ENCODE peak calls at places on chromosomes 5 and 9, in six cellular contexts. One of them, this sample, is unnamed.

GRCh38 chr5:68780299-68780960 is 313.4 kb upstream of the SLC30A5 start:
- DNase-seq in A549: no peak
- DNase-seq in Peyer's patch: no peak
- DNase-seq in PC-9: no peak
- DNase-seq in heart right ventricle: no peak
- DNase-seq in fibroblast of lung: peak; percentile 1
- DNase-seq in this sample: no peak

GRCh38 chr5:177462021-177462670 is 11.3 kb downstream of the DBN1 start:
- DNase-seq in A549: no peak
- DNase-seq in Peyer's patch: no peak
- DNase-seq in PC-9: no peak
- DNase-seq in heart right ventricle: peak; percentile 55
- DNase-seq in fibroblast of lung: no peak
- DNase-seq in this sample: no peak

GRCh38 chr5:64767959-64768357 is 533 bp downstream of the SREK1IP1 start:
- DNase-seq in A549: no peak
- DNase-seq in Peyer's patch: peak; percentile 18
- DNase-seq in PC-9: no peak
- DNase-seq in heart right ventricle: no peak
- DNase-seq in fibroblast of lung: peak; percentile 59
- DNase-seq in this sample: no peak

GRCh38 chr5:93092349-93093105 is 488.5 kb downstream of the NR2F1-AS1 start:
- DNase-seq in A549: no peak
- DNase-seq in Peyer's patch: no peak
- DNase-seq in PC-9: no peak
- DNase-seq in heart right ventricle: no peak
- DNase-seq in fibroblast of lung: peak; percentile 74
- DNase-seq in this sample: no peak

GRCh38 chr5:157554180-157555030 is 21.2 kb downstream of the ADAM19 start:
- DNase-seq in A549: no peak
- DNase-seq in Peyer's patch: no peak
- DNase-seq in PC-9: no peak
- DNase-seq in heart right ventricle: no peak
- DNase-seq in fibroblast of lung: no peak
- DNase-seq in this sample: no peak

GRCh38 chr9:117084221-117084620 is 330.6 kb downstream of the ASTN2 start:
- DNase-seq in A549: no peak
- DNase-seq in Peyer's patch: no peak
- DNase-seq in PC-9: no peak
- DNase-seq in heart right ventricle: no peak
- DNase-seq in fibroblast of lung: no peak
- DNase-seq in this sample: no peak

GRCh38 chr9:93576296-93577044 is at the start of gene PHF2:
- DNase-seq in A549: peak; percentile 47
- DNase-seq in Peyer's patch: no peak
- DNase-seq in PC-9: peak; percentile 20
- DNase-seq in heart right ventricle: no peak
- DNase-seq in fibroblast of lung: no peak
- DNase-seq in this sample: no peak

GRCh38 chr5:91189480-91190332 is 193.4 kb downstream of the ARRDC3 start:
- DNase-seq in A549: peak; percentile 33
- DNase-seq in Peyer's patch: no peak
- DNase-seq in PC-9: peak; percentile 43
- DNase-seq in heart right ventricle: no peak
- DNase-seq in fibroblast of lung: peak; percentile 83
- DNase-seq in this sample: no peak

GRCh38 chr9:98432134-98432533 is 176.7 kb upstream of the TBC1D2 start:
- DNase-seq in A549: no peak
- DNase-seq in Peyer's patch: no peak
- DNase-seq in PC-9: no peak
- DNase-seq in heart right ventricle: no peak
- DNase-seq in fibroblast of lung: no peak
- DNase-seq in this sample: no peak

GRCh38 chr5:55429707-55430253 is 105.0 kb downstream of the PLPP1 start:
- DNase-seq in A549: no peak
- DNase-seq in Peyer's patch: no peak
- DNase-seq in PC-9: no peak
- DNase-seq in heart right ventricle: peak; percentile 23
- DNase-seq in fibroblast of lung: no peak
- DNase-seq in this sample: no peak

GRCh38 chr9:116861321-116861720 is 174.2 kb downstream of the TRIM32 start:
- DNase-seq in A549: no peak
- DNase-seq in Peyer's patch: no peak
- DNase-seq in PC-9: no peak
- DNase-seq in heart right ventricle: no peak
- DNase-seq in fibroblast of lung: no peak
- DNase-seq in this sample: no peak

GRCh38 chr9:34176089-34176488 is 2.8 kb upstream of the UBAP1 start:
- DNase-seq in A549: no peak
- DNase-seq in Peyer's patch: no peak
- DNase-seq in PC-9: peak; percentile 38
- DNase-seq in heart right ventricle: no peak
- DNase-seq in fibroblast of lung: no peak
- DNase-seq in this sample: no peak

DNA sequence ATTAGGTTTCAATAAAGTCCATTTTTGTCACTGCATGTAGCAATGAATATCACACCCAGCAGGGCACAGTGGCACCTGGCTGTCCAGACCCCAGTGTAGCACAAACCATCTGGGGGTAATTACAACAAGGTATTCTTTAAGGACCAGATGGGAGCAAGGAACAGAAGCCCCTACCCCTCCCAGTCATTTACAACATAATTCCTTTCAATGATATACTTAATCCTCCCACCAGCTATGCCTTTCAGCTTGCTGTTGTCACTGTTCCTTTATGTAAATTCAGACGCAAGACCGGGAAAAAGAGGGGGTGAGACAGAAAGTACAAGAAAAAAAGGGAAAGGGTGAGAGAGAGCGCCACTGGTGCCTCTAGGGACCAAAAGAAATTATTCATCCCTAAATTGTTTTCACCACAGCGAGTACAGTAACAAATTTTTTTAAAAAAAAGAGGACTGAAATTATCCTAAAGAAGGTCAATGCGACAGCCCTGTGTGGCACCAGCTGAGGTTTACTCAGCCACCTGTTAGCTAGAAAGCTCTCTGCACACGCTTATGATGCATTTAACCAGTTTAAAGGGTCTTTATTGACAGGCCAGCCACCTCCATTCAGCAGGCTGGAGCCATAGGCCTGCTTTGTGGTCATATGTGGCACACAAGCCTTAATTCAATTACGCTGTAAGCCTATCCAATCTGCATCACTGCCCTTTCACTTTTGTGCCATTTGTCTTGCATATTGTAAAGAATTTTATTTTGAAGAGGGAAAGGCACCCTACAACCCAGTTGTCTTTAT is 210.2 kb upstream of the ISL1 start:
- DNase-seq in A549: no peak
- DNase-seq in Peyer's patch: no peak
- DNase-seq in PC-9: no peak
- DNase-seq in heart right ventricle: no peak
- DNase-seq in fibroblast of lung: no peak
- DNase-seq in this sample: no peak
- TF ChIP-seq CTCF in A549: no peak
- TF ChIP-seq CTCF in Peyer's patch: no peak
- TF ChIP-seq CTCF in PC-9: no peak
- TF ChIP-seq CTCF in heart right ventricle: no peak
- TF ChIP-seq CTCF in fibroblast of lung: no peak
- TF ChIP-seq CTCF in this sample: no peak

DNA sequence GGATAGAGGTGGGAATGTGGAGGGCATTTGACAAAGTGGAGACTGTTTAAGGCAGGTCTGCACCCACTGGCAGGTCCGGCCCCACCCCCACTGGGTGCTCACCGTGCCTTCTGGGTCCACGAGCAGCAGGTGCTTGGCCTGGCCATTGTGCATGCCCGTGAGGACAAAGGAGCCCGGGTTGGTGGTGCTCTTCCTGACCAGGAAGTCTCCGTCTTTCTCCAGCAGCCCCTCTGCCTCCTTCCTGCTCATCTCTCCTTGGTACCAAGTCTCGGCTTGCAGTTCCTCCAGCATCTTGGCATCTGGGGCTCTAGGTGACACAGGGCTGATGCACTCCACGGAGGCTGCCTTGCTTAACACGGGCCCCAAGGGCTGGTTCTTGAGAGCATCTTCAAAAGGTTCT is 46.6 kb downstream of the S1PR3 start:
- DNase-seq in A549: no peak
- DNase-seq in Peyer's patch: no peak
- DNase-seq in PC-9: no peak
- DNase-seq in heart right ventricle: no peak
- DNase-seq in fibroblast of lung: no peak
- DNase-seq in this sample: no peak
- H3K4me3 ChIP-seq in A549: no peak overlapping the region
- H3K4me3 ChIP-seq in Peyer's patch: no peak overlapping the region
- H3K4me3 ChIP-seq in PC-9: no peak overlapping the region
- H3K4me3 ChIP-seq in heart right ventricle: no peak overlapping the region
- H3K4me3 ChIP-seq in fibroblast of lung: no peak overlapping the region
- H3K4me3 ChIP-seq in this sample: no peak overlapping the region

GRCh38 chr5:179279347-179280094 is 65.7 kb downstream of the ADAMTS2 start:
- DNase-seq in A549: no peak
- DNase-seq in Peyer's patch: no peak
- DNase-seq in PC-9: no peak
- DNase-seq in heart right ventricle: no peak
- DNase-seq in fibroblast of lung: no peak
- DNase-seq in this sample: no peak
- H3K27ac ChIP-seq in A549: no peak overlapping the region
- H3K27ac ChIP-seq in Peyer's patch: no peak overlapping the region
- H3K27ac ChIP-seq in PC-9: no peak overlapping the region
- H3K27ac ChIP-seq in heart right ventricle: no peak overlapping the region
- H3K27ac ChIP-seq in fibroblast of lung: peak overlapping the region; percentile 53
- H3K27ac ChIP-seq in this sample: peak overlapping the region; percentile 21

GRCh38 chr9:121545148-121545874 is 45.7 kb upstream of the GGTA1 start:
- DNase-seq in A549: no peak
- DNase-seq in Peyer's patch: no peak
- DNase-seq in PC-9: no peak
- DNase-seq in heart right ventricle: no peak
- DNase-seq in fibroblast of lung: no peak
- DNase-seq in this sample: no peak
- TF ChIP-seq CTCF in A549: no peak
- TF ChIP-seq CTCF in Peyer's patch: no peak
- TF ChIP-seq CTCF in PC-9: no peak
- TF ChIP-seq CTCF in heart right ventricle: no peak
- TF ChIP-seq CTCF in fibroblast of lung: no peak
- TF ChIP-seq CTCF in this sample: no peak

DNA sequence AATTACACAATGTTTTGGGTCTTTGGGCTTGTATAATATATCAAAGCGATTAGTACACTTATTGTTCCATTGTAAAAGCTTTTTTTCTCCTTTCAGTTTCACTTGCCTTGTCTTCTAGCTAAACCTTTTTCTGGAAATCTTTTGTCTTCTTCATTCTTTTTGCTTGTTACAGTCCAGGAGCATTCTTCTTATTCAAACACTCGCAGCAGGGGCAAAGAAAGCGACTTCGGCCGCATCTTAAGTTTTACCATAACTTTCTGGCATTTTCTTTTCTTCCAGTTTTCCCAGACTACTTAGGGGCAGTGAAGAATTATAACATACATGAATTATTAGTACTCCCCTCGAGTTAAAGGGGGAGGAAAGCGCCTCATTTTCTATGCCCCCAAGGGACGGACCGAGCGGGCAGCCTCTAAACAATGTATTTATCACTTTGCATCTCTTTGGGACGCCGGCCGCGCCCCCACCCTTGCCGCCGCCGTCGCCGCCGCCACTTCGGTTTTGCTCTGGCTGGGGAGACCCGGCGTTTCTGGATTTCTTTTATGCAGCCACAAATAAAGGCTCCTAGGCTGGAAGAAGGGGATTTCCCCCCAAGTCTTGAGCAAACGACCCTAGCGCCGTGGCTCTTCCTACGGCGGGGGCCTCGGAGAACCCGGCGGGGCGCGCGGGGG is 7.5 kb upstream of the NEUROG1 start:
- DNase-seq in A549: no peak
- DNase-seq in Peyer's patch: no peak
- DNase-seq in PC-9: no peak
- DNase-seq in heart right ventricle: no peak
- DNase-seq in fibroblast of lung: no peak
- DNase-seq in this sample: no peak
- H3K4me3 ChIP-seq in A549: peak overlapping the region; percentile 42
- H3K4me3 ChIP-seq in Peyer's patch: peak overlapping the region; percentile 43
- H3K4me3 ChIP-seq in PC-9: no peak overlapping the region
- H3K4me3 ChIP-seq in heart right ventricle: peak overlapping the region; percentile 33
- H3K4me3 ChIP-seq in fibroblast of lung: no peak overlapping the region
- H3K4me3 ChIP-seq in this sample: peak overlapping the region; percentile 18

GRCh38 chr5:149572576-149573231 is 8.6 kb upstream of the ARHGEF37 start:
- DNase-seq in A549: no peak
- DNase-seq in Peyer's patch: no peak
- DNase-seq in PC-9: no peak
- DNase-seq in heart right ventricle: no peak
- DNase-seq in fibroblast of lung: no peak
- DNase-seq in this sample: no peak
- H3K27ac ChIP-seq in A549: no peak overlapping the region
- H3K27ac ChIP-seq in Peyer's patch: no peak overlapping the region
- H3K27ac ChIP-seq in PC-9: no peak overlapping the region
- H3K27ac ChIP-seq in heart right ventricle: peak overlapping the region; percentile 6
- H3K27ac ChIP-seq in fibroblast of lung: no peak overlapping the region
- H3K27ac ChIP-seq in this sample: no peak overlapping the region

GRCh38 chr5:57695179-57695578 is 212.6 kb upstream of the ACTBL2 start:
- DNase-seq in A549: no peak
- DNase-seq in Peyer's patch: no peak
- DNase-seq in PC-9: peak; percentile 23
- DNase-seq in heart right ventricle: no peak
- DNase-seq in fibroblast of lung: no peak
- DNase-seq in this sample: no peak

GRCh38 chr5:57696906-57697590 is 214.4 kb upstream of the ACTBL2 start:
- DNase-seq in A549: no peak
- DNase-seq in Peyer's patch: no peak
- DNase-seq in PC-9: no peak
- DNase-seq in heart right ventricle: no peak
- DNase-seq in fibroblast of lung: peak; percentile 85
- DNase-seq in this sample: no peak

GRCh38 chr5:57693488-57694305 is 211.1 kb upstream of the ACTBL2 start:
- DNase-seq in A549: no peak
- DNase-seq in Peyer's patch: no peak
- DNase-seq in PC-9: no peak
- DNase-seq in heart right ventricle: no peak
- DNase-seq in fibroblast of lung: peak; percentile 60
- DNase-seq in this sample: no peak

GRCh38 chr5:57698785-57699184 is 216.2 kb upstream of the ACTBL2 start:
- DNase-seq in A549: peak; percentile 6
- DNase-seq in Peyer's patch: no peak
- DNase-seq in PC-9: no peak
- DNase-seq in heart right ventricle: no peak
- DNase-seq in fibroblast of lung: no peak
- DNase-seq in this sample: no peak

GRCh38 chr5:57696005-57696755 is 213.6 kb upstream of the ACTBL2 start:
- DNase-seq in A549: no peak
- DNase-seq in Peyer's patch: no peak
- DNase-seq in PC-9: no peak
- DNase-seq in heart right ventricle: no peak
- DNase-seq in fibroblast of lung: peak; percentile 37
- DNase-seq in this sample: no peak
- TF ChIP-seq CTCF in A549: no peak
- TF ChIP-seq CTCF in Peyer's patch: no peak
- TF ChIP-seq CTCF in PC-9: no peak
- TF ChIP-seq CTCF in heart right ventricle: no peak
- TF ChIP-seq CTCF in fibroblast of lung: no peak
- TF ChIP-seq CTCF in this sample: no peak

GRCh38 chr5:173232499-173233346 is 2.3 kb downstream of the NKX2-5 start:
- DNase-seq in A549: no peak
- DNase-seq in Peyer's patch: no peak
- DNase-seq in PC-9: no peak
- DNase-seq in heart right ventricle: peak; percentile 23
- DNase-seq in fibroblast of lung: no peak
- DNase-seq in this sample: no peak
- H3K4me3 ChIP-seq in A549: no peak overlapping the region
- H3K4me3 ChIP-seq in Peyer's patch: no peak overlapping the region
- H3K4me3 ChIP-seq in PC-9: no peak overlapping the region
- H3K4me3 ChIP-seq in heart right ventricle: peak overlapping the region; percentile 55
- H3K4me3 ChIP-seq in fibroblast of lung: no peak overlapping the region
- H3K4me3 ChIP-seq in this sample: no peak overlapping the region

This sample was measured in AG04450.